ENCODE peak calls at places on chromosomes 11 and 22, in seven cellular contexts. One of them, this sample, is unnamed.

GRCh38 chr11:114259124-114259526 is 37.1 kb upstream of the NNMT start:
- DNase-seq in mammary epithelial cell: no peak
- DNase-seq in NCI-H345: peak
- DNase-seq in MV-4-11: no peak
- DNase-seq in hippocampal formation: no peak
- DNase-seq in activated T-cell treated with anti-CD3 and anti-CD28 coated beads, Interleukin-2, amount 50 U/mL, for 24 hours: no peak
- DNase-seq in right cardiac atrium: peak
- DNase-seq in this sample: peak

GRCh38 chr11:82634091-82634490 is 99.6 kb downstream of the FAM181B start:
- DNase-seq in hippocampal formation: no peak
- DNase-seq in right cardiac atrium: no peak
- DNase-seq in MV-4-11: no peak
- DNase-seq in mammary epithelial cell: peak
- DNase-seq in activated T-cell treated with anti-CD3 and anti-CD28 coated beads, Interleukin-2, amount 50 U/mL, for 24 hours: no peak
- DNase-seq in NCI-H345: no peak
- DNase-seq in this sample: no peak

GRCh38 chr11:50182486-50182885 is 149.8 kb downstream of the OR4C45 start:
- DNase-seq in MV-4-11: peak
- DNase-seq in hippocampal formation: peak
- DNase-seq in right cardiac atrium: no peak
- DNase-seq in NCI-H345: no peak
- DNase-seq in mammary epithelial cell: no peak
- DNase-seq in activated T-cell treated with anti-CD3 and anti-CD28 coated beads, Interleukin-2, amount 50 U/mL, for 24 hours: no peak
- DNase-seq in this sample: no peak

GRCh38 chr11:134501406-134502152 is 89.5 kb upstream of the B3GAT1 start:
- DNase-seq in activated T-cell treated with anti-CD3 and anti-CD28 coated beads, Interleukin-2, amount 50 U/mL, for 24 hours: peak
- DNase-seq in right cardiac atrium: no peak
- DNase-seq in NCI-H345: no peak
- DNase-seq in MV-4-11: no peak
- DNase-seq in hippocampal formation: no peak
- DNase-seq in mammary epithelial cell: no peak
- DNase-seq in this sample: no peak

GRCh38 chr11:69111578-69112247 is 44.0 kb upstream of the SMIM38 start:
- DNase-seq in hippocampal formation: no peak
- DNase-seq in mammary epithelial cell: no peak
- DNase-seq in MV-4-11: no peak
- DNase-seq in right cardiac atrium: no peak
- DNase-seq in NCI-H345: no peak
- DNase-seq in activated T-cell treated with anti-CD3 and anti-CD28 coated beads, Interleukin-2, amount 50 U/mL, for 24 hours: no peak
- DNase-seq in this sample: no peak

GRCh38 chr11:22521226-22521625 is 104.4 kb downstream of the FANCF start:
- DNase-seq in activated T-cell treated with anti-CD3 and anti-CD28 coated beads, Interleukin-2, amount 50 U/mL, for 24 hours: no peak
- DNase-seq in mammary epithelial cell: peak
- DNase-seq in right cardiac atrium: no peak
- DNase-seq in MV-4-11: no peak
- DNase-seq in hippocampal formation: no peak
- DNase-seq in NCI-H345: no peak
- DNase-seq in this sample: peak

GRCh38 chr11:28756977-28757376 is 648.8 kb downstream of the METTL15 start:
- DNase-seq in activated T-cell treated with anti-CD3 and anti-CD28 coated beads, Interleukin-2, amount 50 U/mL, for 24 hours: no peak
- DNase-seq in NCI-H345: no peak
- DNase-seq in hippocampal formation: no peak
- DNase-seq in right cardiac atrium: no peak
- DNase-seq in mammary epithelial cell: peak
- DNase-seq in MV-4-11: no peak
- DNase-seq in this sample: peak

GRCh38 chr11:93917673-93918072 is 67.3 kb upstream of the VSTM5 start:
- DNase-seq in NCI-H345: no peak
- DNase-seq in MV-4-11: no peak
- DNase-seq in hippocampal formation: no peak
- DNase-seq in activated T-cell treated with anti-CD3 and anti-CD28 coated beads, Interleukin-2, amount 50 U/mL, for 24 hours: no peak
- DNase-seq in right cardiac atrium: no peak
- DNase-seq in mammary epithelial cell: no peak
- DNase-seq in this sample: no peak

GRCh38 chr22:42641801-42642413 is 1.5 kb upstream of the ATP5MGL start:
- DNase-seq in hippocampal formation: no peak
- DNase-seq in NCI-H345: no peak
- DNase-seq in mammary epithelial cell: no peak
- DNase-seq in MV-4-11: no peak
- DNase-seq in activated T-cell treated with anti-CD3 and anti-CD28 coated beads, Interleukin-2, amount 50 U/mL, for 24 hours: no peak
- DNase-seq in right cardiac atrium: no peak
- DNase-seq in this sample: peak

GRCh38 chr11:66570117-66570825 is 1.9 kb upstream of the CTSF start:
- DNase-seq in activated T-cell treated with anti-CD3 and anti-CD28 coated beads, Interleukin-2, amount 50 U/mL, for 24 hours: no peak
- DNase-seq in right cardiac atrium: no peak
- DNase-seq in NCI-H345: no peak
- DNase-seq in hippocampal formation: no peak
- DNase-seq in MV-4-11: no peak
- DNase-seq in mammary epithelial cell: no peak
- DNase-seq in this sample: no peak

GRCh38 chr22:44286673-44287072 is 26.1 kb downstream of the SHISAL1 start:
- DNase-seq in activated T-cell treated with anti-CD3 and anti-CD28 coated beads, Interleukin-2, amount 50 U/mL, for 24 hours: no peak
- DNase-seq in NCI-H345: no peak
- DNase-seq in MV-4-11: no peak
- DNase-seq in hippocampal formation: no peak
- DNase-seq in mammary epithelial cell: peak
- DNase-seq in right cardiac atrium: no peak
- DNase-seq in this sample: no peak

GRCh38 chr11:12144306-12145174 is 34.1 kb downstream of the MICAL2 start:
- DNase-seq in hippocampal formation: no peak
- DNase-seq in activated T-cell treated with anti-CD3 and anti-CD28 coated beads, Interleukin-2, amount 50 U/mL, for 24 hours: peak
- DNase-seq in MV-4-11: peak
- DNase-seq in right cardiac atrium: no peak
- DNase-seq in mammary epithelial cell: no peak
- DNase-seq in NCI-H345: no peak
- DNase-seq in this sample: no peak

GRCh38 chr11:123477205-123477907 is 47.3 kb downstream of the GRAMD1B start:
- DNase-seq in activated T-cell treated with anti-CD3 and anti-CD28 coated beads, Interleukin-2, amount 50 U/mL, for 24 hours: no peak
- DNase-seq in mammary epithelial cell: no peak
- DNase-seq in MV-4-11: no peak
- DNase-seq in hippocampal formation: no peak
- DNase-seq in right cardiac atrium: no peak
- DNase-seq in NCI-H345: no peak
- DNase-seq in this sample: no peak

GRCh38 chr11:118342503-118343161 is at the start of gene CD3D:
- DNase-seq in activated T-cell treated with anti-CD3 and anti-CD28 coated beads, Interleukin-2, amount 50 U/mL, for 24 hours: peak
- DNase-seq in right cardiac atrium: no peak
- DNase-seq in mammary epithelial cell: no peak
- DNase-seq in hippocampal formation: no peak
- DNase-seq in NCI-H345: no peak
- DNase-seq in MV-4-11: no peak
- DNase-seq in this sample: no peak

GRCh38 chr11:76771446-76772099 is 11.6 kb upstream of the TSKU start:
- DNase-seq in MV-4-11: no peak
- DNase-seq in right cardiac atrium: no peak
- DNase-seq in NCI-H345: no peak
- DNase-seq in activated T-cell treated with anti-CD3 and anti-CD28 coated beads, Interleukin-2, amount 50 U/mL, for 24 hours: no peak
- DNase-seq in mammary epithelial cell: no peak
- DNase-seq in hippocampal formation: no peak
- DNase-seq in this sample: no peak

GRCh38 chr22:19604711-19605268 is 80.6 kb upstream of the CLDN5 start:
- DNase-seq in right cardiac atrium: no peak
- DNase-seq in mammary epithelial cell: no peak
- DNase-seq in activated T-cell treated with anti-CD3 and anti-CD28 coated beads, Interleukin-2, amount 50 U/mL, for 24 hours: no peak
- DNase-seq in MV-4-11: peak
- DNase-seq in hippocampal formation: no peak
- DNase-seq in NCI-H345: no peak
- DNase-seq in this sample: no peak

GRCh38 chr22:38973289-38974169 is 8.6 kb upstream of the APOBEC3B start:
- DNase-seq in activated T-cell treated with anti-CD3 and anti-CD28 coated beads, Interleukin-2, amount 50 U/mL, for 24 hours: peak
- DNase-seq in NCI-H345: peak
- DNase-seq in MV-4-11: no peak
- DNase-seq in hippocampal formation: no peak
- DNase-seq in right cardiac atrium: no peak
- DNase-seq in mammary epithelial cell: no peak
- DNase-seq in this sample: no peak

GRCh38 chr11:74185285-74185684 is 14.2 kb downstream of the PPME1 start:
- DNase-seq in activated T-cell treated with anti-CD3 and anti-CD28 coated beads, Interleukin-2, amount 50 U/mL, for 24 hours: no peak
- DNase-seq in MV-4-11: no peak
- DNase-seq in hippocampal formation: no peak
- DNase-seq in right cardiac atrium: no peak
- DNase-seq in NCI-H345: no peak
- DNase-seq in mammary epithelial cell: no peak
- DNase-seq in this sample: no peak

GRCh38 chr11:68673291-68673930 is 10.9 kb upstream of the GAL start:
- DNase-seq in right cardiac atrium: no peak
- DNase-seq in activated T-cell treated with anti-CD3 and anti-CD28 coated beads, Interleukin-2, amount 50 U/mL, for 24 hours: no peak
- DNase-seq in mammary epithelial cell: no peak
- DNase-seq in NCI-H345: no peak
- DNase-seq in hippocampal formation: no peak
- DNase-seq in MV-4-11: no peak
- DNase-seq in this sample: peak

GRCh38 chr11:117462848-117463247 is 135.2 kb downstream of the CEP164 start:
- DNase-seq in hippocampal formation: no peak
- DNase-seq in mammary epithelial cell: no peak
- DNase-seq in activated T-cell treated with anti-CD3 and anti-CD28 coated beads, Interleukin-2, amount 50 U/mL, for 24 hours: no peak
- DNase-seq in right cardiac atrium: no peak
- DNase-seq in MV-4-11: no peak
- DNase-seq in NCI-H345: no peak
- DNase-seq in this sample: no peak

GRCh38 chr22:37148742-37149665 is 712 bp downstream of the IL2RB start:
- DNase-seq in mammary epithelial cell: no peak
- DNase-seq in hippocampal formation: no peak
- DNase-seq in NCI-H345: no peak
- DNase-seq in activated T-cell treated with anti-CD3 and anti-CD28 coated beads, Interleukin-2, amount 50 U/mL, for 24 hours: no peak
- DNase-seq in MV-4-11: no peak
- DNase-seq in right cardiac atrium: peak
- DNase-seq in this sample: no peak

GRCh38 chr22:49196046-49196511 is 631.6 kb downstream of the BRD1 start:
- DNase-seq in activated T-cell treated with anti-CD3 and anti-CD28 coated beads, Interleukin-2, amount 50 U/mL, for 24 hours: no peak
- DNase-seq in right cardiac atrium: no peak
- DNase-seq in mammary epithelial cell: no peak
- DNase-seq in NCI-H345: no peak
- DNase-seq in hippocampal formation: no peak
- DNase-seq in MV-4-11: no peak
- DNase-seq in this sample: no peak

GRCh38 chr22:49298834-49299750 is 528.6 kb downstream of the BRD1 start:
- DNase-seq in NCI-H345: no peak
- DNase-seq in MV-4-11: no peak
- DNase-seq in activated T-cell treated with anti-CD3 and anti-CD28 coated beads, Interleukin-2, amount 50 U/mL, for 24 hours: peak
- DNase-seq in right cardiac atrium: peak
- DNase-seq in hippocampal formation: no peak
- DNase-seq in mammary epithelial cell: no peak
- DNase-seq in this sample: no peak

GRCh38 chr22:17734197-17734596 is 40.1 kb downstream of the BID start:
- DNase-seq in right cardiac atrium: no peak
- DNase-seq in hippocampal formation: no peak
- DNase-seq in mammary epithelial cell: no peak
- DNase-seq in MV-4-11: peak
- DNase-seq in activated T-cell treated with anti-CD3 and anti-CD28 coated beads, Interleukin-2, amount 50 U/mL, for 24 hours: no peak
- DNase-seq in NCI-H345: no peak
- DNase-seq in this sample: peak

GRCh38 chr11:66017354-66017753 is 5.5 kb downstream of the CST6 start:
- DNase-seq in NCI-H345: peak
- DNase-seq in MV-4-11: no peak
- DNase-seq in right cardiac atrium: no peak
- DNase-seq in mammary epithelial cell: no peak
- DNase-seq in activated T-cell treated with anti-CD3 and anti-CD28 coated beads, Interleukin-2, amount 50 U/mL, for 24 hours: no peak
- DNase-seq in hippocampal formation: no peak
- DNase-seq in this sample: no peak

GRCh38 chr11:131690776-131691557 is 320.6 kb downstream of the NTM start:
- DNase-seq in mammary epithelial cell: no peak
- DNase-seq in MV-4-11: no peak
- DNase-seq in right cardiac atrium: peak
- DNase-seq in NCI-H345: no peak
- DNase-seq in activated T-cell treated with anti-CD3 and anti-CD28 coated beads, Interleukin-2, amount 50 U/mL, for 24 hours: no peak
- DNase-seq in hippocampal formation: no peak
- DNase-seq in this sample: no peak

GRCh38 chr11:2914475-2915195 is 14.6 kb downstream of the PHLDA2 start:
- DNase-seq in mammary epithelial cell: no peak
- DNase-seq in MV-4-11: peak
- DNase-seq in hippocampal formation: no peak
- DNase-seq in NCI-H345: peak
- DNase-seq in right cardiac atrium: peak
- DNase-seq in activated T-cell treated with anti-CD3 and anti-CD28 coated beads, Interleukin-2, amount 50 U/mL, for 24 hours: no peak
- DNase-seq in this sample: no peak

GRCh38 chr11:42552786-42553185 is 759.0 kb upstream of the API5 start:
- DNase-seq in NCI-H345: no peak
- DNase-seq in MV-4-11: no peak
- DNase-seq in hippocampal formation: no peak
- DNase-seq in right cardiac atrium: peak
- DNase-seq in mammary epithelial cell: peak
- DNase-seq in activated T-cell treated with anti-CD3 and anti-CD28 coated beads, Interleukin-2, amount 50 U/mL, for 24 hours: no peak
- DNase-seq in this sample: no peak

This sample was measured in choroid plexus epithelial cell.